ENCODE peak calls at places on chromosomes 5 and 9, in five cellular contexts. G is HepG2, C is SK-N-SH, D is K562, I is H1. A is an unnamed sample.

GRCh38 chr9:124754289-124754688 is 16.8 kb downstream of the NR6A1 start:
- DNase-seq in D (peak), C (peak), I (no peak), G (no peak), A (no peak)

GRCh38 chr5:136080483-136081180 is 51.8 kb downstream of the TGFBI start:
- DNase-seq in C (no peak), G (no peak), D (peak), I (peak), A (peak)

GRCh38 chr5:36073595-36074216 is 7.0 kb upstream of the UGT3A2 start:
- DNase-seq in G (peak), D (no peak), C (no peak), I (peak), A (no peak)

GRCh38 chr5:108983456-108984092 is 235.9 kb downstream of the FER start:
- DNase-seq in C (no peak), G (no peak), D (no peak), I (no peak), A (no peak)

GRCh38 chr5:83345423-83345822 is 126.1 kb upstream of the VCAN start:
- DNase-seq in D (no peak), C (no peak), I (no peak), G (no peak), A (no peak)

GRCh38 chr5:141100243-141100805 is at the start of gene PCDHB3:
- DNase-seq in G (peak), I (peak), C (peak), D (peak), A (no peak)

GRCh38 chr5:64144429-64145215 is 21.0 kb upstream of the RNF180 start:
- DNase-seq in D (no peak), G (no peak), I (no peak), C (no peak), A (no peak)

GRCh38 chr5:41924872-41925554 is at the start of gene FBXO4:
- DNase-seq in D (peak), I (peak), C (peak), G (peak), A (peak)

GRCh38 chr9:126454250-126454649 is 127.6 kb downstream of the MVB12B start:
- DNase-seq in C (no peak), D (no peak), G (no peak), I (no peak), A (no peak)

GRCh38 chr5:163855754-163856153 is 350.3 kb downstream of the MAT2B start:
- DNase-seq in G (no peak), D (no peak), C (no peak), I (no peak), A (no peak)

GRCh38 chr9:127214421-127215265 is 49.9 kb upstream of the GARNL3 start:
- DNase-seq in C (peak), I (peak), D (peak), G (peak), A (no peak)

GRCh38 chr5:131536211-131536826 is 98.7 kb downstream of the RAPGEF6 start:
- DNase-seq in C (no peak), G (no peak), D (peak), I (no peak), A (peak)

GRCh38 chr9:129500166-129500862 is 120.6 kb downstream of the C9orf50 start:
- DNase-seq in D (no peak), G (no peak), C (peak), I (peak), A (no peak)

GRCh38 chr5:76402251-76402879 is 720 bp upstream of the IQGAP2 start:
- DNase-seq in D (peak), I (no peak), G (peak), C (peak), A (peak)

GRCh38 chr5:133942589-133943474 is 25.6 kb downstream of the C5orf15 start:
- DNase-seq in D (no peak), I (peak), C (no peak), G (no peak), A (no peak)

GRCh38 chr9:86257406-86257805 is 2.1 kb downstream of the C9orf153 start:
- DNase-seq in I (no peak), D (no peak), G (no peak), C (no peak), A (no peak)

GRCh38 chr5:66529182-66529581 is 67.0 kb upstream of the MAST4 start:
- DNase-seq in D (no peak), I (no peak), G (no peak), C (no peak), A (no peak)

GRCh38 chr9:37328561-37329227 is 93.8 kb upstream of the GRHPR start:
- DNase-seq in C (no peak), D (no peak), I (no peak), G (no peak), A (no peak)

GRCh38 chr9:37953204-37953774 is 49.4 kb upstream of the SLC25A51 start:
- DNase-seq in G (no peak), C (no peak), D (no peak), I (no peak), A (no peak)

GRCh38 chr9:104025109-104025508 is 69.0 kb upstream of the SMC2 start:
- DNase-seq in C (no peak), G (no peak), D (no peak), I (no peak), A (no peak)

GRCh38 chr9:107249131-107249533 is 33.9 kb upstream of the RAD23B start:
- DNase-seq in I (no peak), G (peak), C (no peak), D (no peak), A (no peak)

GRCh38 chr5:107618233-107618632 is 52.5 kb downstream of the EFNA5 start:
- DNase-seq in D (no peak), G (no peak), C (no peak), I (no peak), A (no peak)
- TF ChIP-seq EP300 in D (no peak), G (no peak), C (no peak), I (no peak), A (no peak)

GRCh38 chr5:155773680-155774079 is 553.3 kb upstream of the SGCD start:
- DNase-seq in D (no peak), G (no peak), C (no peak), I (no peak), A (no peak)
- H2AFZ ChIP-seq in D (no peak), G (no peak), C (no peak), I (no peak), A (no peak)

GRCh38 chr5:159609359-159609758 is 279.1 kb upstream of the IL12B start:
- DNase-seq in C (no peak), G (no peak), D (no peak), I (no peak), A (no peak)
- TF ChIP-seq EP300 in C (no peak), G (no peak), D (no peak), I (no peak), A (no peak)

GRCh38 chr5:154653764-154654483 is 101.3 kb upstream of the LARP1 start:
- DNase-seq in G (no peak), I (no peak), D (peak), C (peak), A (no peak)

GRCh38 chr5:154652746-154653417 is 102.3 kb upstream of the LARP1 start:
- DNase-seq in I (no peak), D (peak), C (no peak), G (no peak), A (no peak)

GRCh38 chr5:154648706-154649105 is 106.5 kb upstream of the LARP1 start:
- DNase-seq in I (no peak), C (no peak), G (no peak), D (peak), A (no peak)

GRCh38 chr5:154654484-154655375 is 100.4 kb upstream of the LARP1 start:
- DNase-seq in C (no peak), D (peak), G (no peak), I (no peak), A (no peak)

DNA sequence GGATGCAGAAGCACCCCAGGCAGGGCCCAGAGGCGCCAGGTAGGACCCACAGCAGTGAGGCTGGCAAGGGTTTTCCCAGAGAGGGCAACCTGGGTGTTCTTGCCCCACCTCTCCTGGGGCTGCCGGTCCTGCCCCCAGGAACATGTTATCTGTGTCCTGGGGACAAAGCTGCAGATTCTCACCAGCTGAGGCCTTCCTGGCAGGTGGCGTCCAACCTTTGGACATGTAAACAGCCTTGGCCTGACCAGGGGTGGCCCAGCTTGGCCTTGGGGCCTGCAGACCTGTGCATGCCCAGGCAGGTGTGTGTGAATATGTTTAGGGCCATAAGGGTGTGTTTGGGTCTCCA is 101.8 kb upstream of the LARP1 start:
- DNase-seq in C (no peak), I (no peak), D (peak), G (peak), A (no peak)
- H2AFZ ChIP-seq in C (no peak), I (no peak), D (no peak), G (no peak), A (peak)

DNA sequence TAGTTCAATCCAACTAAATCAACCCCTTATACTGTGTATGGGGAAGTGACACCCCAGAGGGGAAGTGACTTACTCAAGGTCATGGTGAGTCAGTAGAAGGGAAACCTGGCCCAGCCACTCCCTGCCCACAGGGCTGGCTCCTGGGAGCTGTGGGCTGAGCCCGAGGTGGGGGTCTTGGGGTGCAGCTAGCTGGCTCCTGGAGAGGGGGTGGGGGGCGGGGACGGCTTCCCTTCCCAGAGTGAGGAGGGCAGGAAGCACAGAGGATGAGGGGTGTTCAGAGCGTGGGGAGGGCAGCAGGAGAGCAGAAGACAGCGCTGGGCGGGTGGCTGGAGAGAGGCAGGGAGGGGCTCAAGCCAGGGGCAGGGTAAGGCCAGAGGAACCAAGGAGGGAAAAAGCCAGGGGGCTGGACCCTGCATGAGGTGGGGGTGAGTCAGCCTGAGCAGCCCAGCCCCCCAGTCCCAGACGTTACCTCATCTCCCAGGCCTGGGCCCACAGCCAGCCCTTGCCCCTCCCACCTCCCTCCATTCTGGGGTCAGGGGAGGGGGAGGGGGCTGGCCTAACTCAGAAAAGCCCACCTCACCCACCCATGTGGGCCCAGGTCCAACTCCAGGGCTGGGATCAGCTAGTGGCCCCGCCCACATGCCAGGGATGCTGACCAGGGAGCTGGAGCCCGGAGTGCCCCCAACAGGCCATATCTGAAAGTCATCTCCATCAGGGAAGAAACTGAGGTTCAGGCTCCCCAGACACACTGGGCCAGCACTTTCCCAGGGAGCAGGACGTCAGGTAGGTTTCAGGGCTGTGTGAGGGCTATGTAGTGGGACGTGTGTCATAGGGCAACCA is 2.8 kb downstream of the PDLIM7 start:
- DNase-seq in G (peak), D (peak), C (peak), I (peak), A (no peak)
- TF ChIP-seq EP300 in G (no peak), D (no peak), C (peak), I (no peak), A (no peak)